ENCODE peak calls at places on chromosomes 11 and 22, in four cellular contexts. One of them, this sample, is unnamed.

GRCh38 chr11:6237271-6237670 is 1.6 kb upstream of the CNGA4 start:
- DNase-seq in stimulated activated CD8-positive, alpha-beta memory T cell treated with anti-CD3 and anti-CD28 coated beads, Interleukin-2, amount 100 ng/mL, for 48 hours: no peak
- DNase-seq in activated T-cell treated with anti-CD3 and anti-CD28 coated beads for 1 hour: no peak
- DNase-seq in iPS-NIHi11: no peak
- DNase-seq in this sample: no peak

GRCh38 chr22:23180893-23181762 is 819 bp downstream of the BCR start:
- DNase-seq in stimulated activated CD8-positive, alpha-beta memory T cell treated with anti-CD3 and anti-CD28 coated beads, Interleukin-2, amount 100 ng/mL, for 48 hours: no peak
- DNase-seq in iPS-NIHi11: no peak
- DNase-seq in activated T-cell treated with anti-CD3 and anti-CD28 coated beads for 1 hour: no peak
- DNase-seq in this sample: no peak

GRCh38 chr11:121522043-121522941 is 69.5 kb upstream of the SORL1-AS1 start:
- DNase-seq in stimulated activated CD8-positive, alpha-beta memory T cell treated with anti-CD3 and anti-CD28 coated beads, Interleukin-2, amount 100 ng/mL, for 48 hours: no peak
- DNase-seq in activated T-cell treated with anti-CD3 and anti-CD28 coated beads for 1 hour: no peak
- DNase-seq in iPS-NIHi11: no peak
- DNase-seq in this sample: no peak

GRCh38 chr11:33721291-33721840 is 14.9 kb downstream of the CD59 start:
- DNase-seq in stimulated activated CD8-positive, alpha-beta memory T cell treated with anti-CD3 and anti-CD28 coated beads, Interleukin-2, amount 100 ng/mL, for 48 hours: no peak
- DNase-seq in iPS-NIHi11: no peak
- DNase-seq in activated T-cell treated with anti-CD3 and anti-CD28 coated beads for 1 hour: no peak
- DNase-seq in this sample: no peak

GRCh38 chr11:4063348-4063747 is 31.3 kb upstream of the RRM1 start:
- DNase-seq in activated T-cell treated with anti-CD3 and anti-CD28 coated beads for 1 hour: no peak
- DNase-seq in iPS-NIHi11: no peak
- DNase-seq in stimulated activated CD8-positive, alpha-beta memory T cell treated with anti-CD3 and anti-CD28 coated beads, Interleukin-2, amount 100 ng/mL, for 48 hours: no peak
- DNase-seq in this sample: no peak

GRCh38 chr11:76624515-76625379 is 45.8 kb downstream of the LRRC32 start:
- DNase-seq in activated T-cell treated with anti-CD3 and anti-CD28 coated beads for 1 hour: no peak
- DNase-seq in stimulated activated CD8-positive, alpha-beta memory T cell treated with anti-CD3 and anti-CD28 coated beads, Interleukin-2, amount 100 ng/mL, for 48 hours: no peak
- DNase-seq in iPS-NIHi11: no peak
- DNase-seq in this sample: no peak

GRCh38 chr11:35427158-35427557 is 7.8 kb upstream of the SLC1A2 start:
- DNase-seq in stimulated activated CD8-positive, alpha-beta memory T cell treated with anti-CD3 and anti-CD28 coated beads, Interleukin-2, amount 100 ng/mL, for 48 hours: no peak
- DNase-seq in activated T-cell treated with anti-CD3 and anti-CD28 coated beads for 1 hour: no peak
- DNase-seq in iPS-NIHi11: no peak
- DNase-seq in this sample: no peak

GRCh38 chr11:33642461-33643166 is 58.0 kb downstream of the C11orf91 start:
- DNase-seq in stimulated activated CD8-positive, alpha-beta memory T cell treated with anti-CD3 and anti-CD28 coated beads, Interleukin-2, amount 100 ng/mL, for 48 hours: no peak
- DNase-seq in iPS-NIHi11: no peak
- DNase-seq in activated T-cell treated with anti-CD3 and anti-CD28 coated beads for 1 hour: no peak
- DNase-seq in this sample: no peak

GRCh38 chr11:66904055-66904454 is 47.2 kb downstream of the LRFN4 start:
- DNase-seq in iPS-NIHi11: no peak
- DNase-seq in activated T-cell treated with anti-CD3 and anti-CD28 coated beads for 1 hour: no peak
- DNase-seq in stimulated activated CD8-positive, alpha-beta memory T cell treated with anti-CD3 and anti-CD28 coated beads, Interleukin-2, amount 100 ng/mL, for 48 hours: no peak
- DNase-seq in this sample: no peak

GRCh38 chr11:95586155-95586554 is 203.4 kb downstream of the FAM76B start:
- DNase-seq in activated T-cell treated with anti-CD3 and anti-CD28 coated beads for 1 hour: no peak
- DNase-seq in stimulated activated CD8-positive, alpha-beta memory T cell treated with anti-CD3 and anti-CD28 coated beads, Interleukin-2, amount 100 ng/mL, for 48 hours: no peak
- DNase-seq in iPS-NIHi11: no peak
- DNase-seq in this sample: no peak

GRCh38 chr11:88179966-88180629 is 4.9 kb upstream of the RAB38 start:
- DNase-seq in activated T-cell treated with anti-CD3 and anti-CD28 coated beads for 1 hour: no peak
- DNase-seq in iPS-NIHi11: no peak
- DNase-seq in stimulated activated CD8-positive, alpha-beta memory T cell treated with anti-CD3 and anti-CD28 coated beads, Interleukin-2, amount 100 ng/mL, for 48 hours: no peak
- DNase-seq in this sample: no peak

GRCh38 chr22:35346596-35347220 is 34.2 kb upstream of the HMOX1 start:
- DNase-seq in iPS-NIHi11: no peak
- DNase-seq in activated T-cell treated with anti-CD3 and anti-CD28 coated beads for 1 hour: no peak
- DNase-seq in stimulated activated CD8-positive, alpha-beta memory T cell treated with anti-CD3 and anti-CD28 coated beads, Interleukin-2, amount 100 ng/mL, for 48 hours: no peak
- DNase-seq in this sample: no peak

GRCh38 chr11:12496181-12497025 is 119.0 kb downstream of the PARVA start:
- DNase-seq in iPS-NIHi11: no peak
- DNase-seq in activated T-cell treated with anti-CD3 and anti-CD28 coated beads for 1 hour: no peak
- DNase-seq in stimulated activated CD8-positive, alpha-beta memory T cell treated with anti-CD3 and anti-CD28 coated beads, Interleukin-2, amount 100 ng/mL, for 48 hours: no peak
- DNase-seq in this sample: no peak

GRCh38 chr11:117394221-117394925 is 66.7 kb downstream of the CEP164 start:
- DNase-seq in iPS-NIHi11: no peak
- DNase-seq in stimulated activated CD8-positive, alpha-beta memory T cell treated with anti-CD3 and anti-CD28 coated beads, Interleukin-2, amount 100 ng/mL, for 48 hours: no peak
- DNase-seq in activated T-cell treated with anti-CD3 and anti-CD28 coated beads for 1 hour: no peak
- DNase-seq in this sample: no peak

GRCh38 chr22:32818446-32819115 is 17.1 kb downstream of the TIMP3 start:
- DNase-seq in stimulated activated CD8-positive, alpha-beta memory T cell treated with anti-CD3 and anti-CD28 coated beads, Interleukin-2, amount 100 ng/mL, for 48 hours: no peak
- DNase-seq in activated T-cell treated with anti-CD3 and anti-CD28 coated beads for 1 hour: no peak
- DNase-seq in iPS-NIHi11: no peak
- DNase-seq in this sample: no peak

GRCh38 chr11:63978551-63979235 is 4.3 kb downstream of the COX8A start:
- DNase-seq in stimulated activated CD8-positive, alpha-beta memory T cell treated with anti-CD3 and anti-CD28 coated beads, Interleukin-2, amount 100 ng/mL, for 48 hours: no peak
- DNase-seq in activated T-cell treated with anti-CD3 and anti-CD28 coated beads for 1 hour: no peak
- DNase-seq in iPS-NIHi11: no peak
- DNase-seq in this sample: no peak

GRCh38 chr22:40620464-40621046 is 16.0 kb downstream of the MRTFA start:
- DNase-seq in stimulated activated CD8-positive, alpha-beta memory T cell treated with anti-CD3 and anti-CD28 coated beads, Interleukin-2, amount 100 ng/mL, for 48 hours: no peak
- DNase-seq in activated T-cell treated with anti-CD3 and anti-CD28 coated beads for 1 hour: no peak
- DNase-seq in iPS-NIHi11: no peak
- DNase-seq in this sample: no peak

GRCh38 chr11:8807544-8808225 is 103.3 kb upstream of the AKIP1 start:
- DNase-seq in activated T-cell treated with anti-CD3 and anti-CD28 coated beads for 1 hour: no peak
- DNase-seq in stimulated activated CD8-positive, alpha-beta memory T cell treated with anti-CD3 and anti-CD28 coated beads, Interleukin-2, amount 100 ng/mL, for 48 hours: no peak
- DNase-seq in iPS-NIHi11: no peak
- DNase-seq in this sample: no peak

GRCh38 chr11:282630-283360 is 4.6 kb downstream of the NLRP6 start:
- DNase-seq in iPS-NIHi11: no peak
- DNase-seq in stimulated activated CD8-positive, alpha-beta memory T cell treated with anti-CD3 and anti-CD28 coated beads, Interleukin-2, amount 100 ng/mL, for 48 hours: no peak
- DNase-seq in activated T-cell treated with anti-CD3 and anti-CD28 coated beads for 1 hour: no peak
- DNase-seq in this sample: no peak

GRCh38 chr11:40713083-40713482 is 746.4 kb downstream of the LRRC4C start:
- DNase-seq in activated T-cell treated with anti-CD3 and anti-CD28 coated beads for 1 hour: no peak
- DNase-seq in iPS-NIHi11: no peak
- DNase-seq in stimulated activated CD8-positive, alpha-beta memory T cell treated with anti-CD3 and anti-CD28 coated beads, Interleukin-2, amount 100 ng/mL, for 48 hours: no peak
- DNase-seq in this sample: no peak

GRCh38 chr11:108062336-108062735 is 53.6 kb downstream of the CUL5 start:
- DNase-seq in iPS-NIHi11: no peak
- DNase-seq in activated T-cell treated with anti-CD3 and anti-CD28 coated beads for 1 hour: no peak
- DNase-seq in stimulated activated CD8-positive, alpha-beta memory T cell treated with anti-CD3 and anti-CD28 coated beads, Interleukin-2, amount 100 ng/mL, for 48 hours: no peak
- DNase-seq in this sample: no peak

GRCh38 chr11:121460941-121461514 is 8.3 kb upstream of the SORL1-AS1 start:
- DNase-seq in activated T-cell treated with anti-CD3 and anti-CD28 coated beads for 1 hour: no peak
- DNase-seq in iPS-NIHi11: no peak
- DNase-seq in stimulated activated CD8-positive, alpha-beta memory T cell treated with anti-CD3 and anti-CD28 coated beads, Interleukin-2, amount 100 ng/mL, for 48 hours: no peak
- DNase-seq in this sample: no peak

GRCh38 chr11:75245356-75246005 is 4.9 kb downstream of the TPBGL start:
- DNase-seq in activated T-cell treated with anti-CD3 and anti-CD28 coated beads for 1 hour: no peak
- DNase-seq in iPS-NIHi11: peak
- DNase-seq in stimulated activated CD8-positive, alpha-beta memory T cell treated with anti-CD3 and anti-CD28 coated beads, Interleukin-2, amount 100 ng/mL, for 48 hours: no peak
- DNase-seq in this sample: no peak

GRCh38 chr11:94938399-94939055 is 34.8 kb downstream of the CWC15 start:
- DNase-seq in activated T-cell treated with anti-CD3 and anti-CD28 coated beads for 1 hour: no peak
- DNase-seq in iPS-NIHi11: peak
- DNase-seq in stimulated activated CD8-positive, alpha-beta memory T cell treated with anti-CD3 and anti-CD28 coated beads, Interleukin-2, amount 100 ng/mL, for 48 hours: no peak
- DNase-seq in this sample: no peak

GRCh38 chr22:50523458-50523805 is 2.0 kb downstream of the SCO2 start:
- DNase-seq in iPS-NIHi11: no peak
- DNase-seq in stimulated activated CD8-positive, alpha-beta memory T cell treated with anti-CD3 and anti-CD28 coated beads, Interleukin-2, amount 100 ng/mL, for 48 hours: no peak
- DNase-seq in activated T-cell treated with anti-CD3 and anti-CD28 coated beads for 1 hour: no peak
- DNase-seq in this sample: no peak

GRCh38 chr22:50190182-50190951 is 4.7 kb downstream of the TRABD start:
- DNase-seq in stimulated activated CD8-positive, alpha-beta memory T cell treated with anti-CD3 and anti-CD28 coated beads, Interleukin-2, amount 100 ng/mL, for 48 hours: peak
- DNase-seq in iPS-NIHi11: peak
- DNase-seq in activated T-cell treated with anti-CD3 and anti-CD28 coated beads for 1 hour: peak
- DNase-seq in this sample: no peak

GRCh38 chr11:57438345-57439280 is 11.7 kb upstream of the SLC43A3 start:
- DNase-seq in stimulated activated CD8-positive, alpha-beta memory T cell treated with anti-CD3 and anti-CD28 coated beads, Interleukin-2, amount 100 ng/mL, for 48 hours: no peak
- DNase-seq in activated T-cell treated with anti-CD3 and anti-CD28 coated beads for 1 hour: no peak
- DNase-seq in iPS-NIHi11: no peak
- DNase-seq in this sample: no peak

GRCh38 chr11:1219836-1220810 is 2.7 kb upstream of the MUC5B start:
- DNase-seq in stimulated activated CD8-positive, alpha-beta memory T cell treated with anti-CD3 and anti-CD28 coated beads, Interleukin-2, amount 100 ng/mL, for 48 hours: no peak
- DNase-seq in iPS-NIHi11: peak
- DNase-seq in activated T-cell treated with anti-CD3 and anti-CD28 coated beads for 1 hour: no peak
- DNase-seq in this sample: no peak